ENCODE peak calls at places on chromosomes 7 and 10, in four cellular contexts. A is HepG2, T is H1, J is K562. F is an unnamed sample.

GRCh38 chr7:142231716-142232115 is 26.1 kb downstream of the PRSS58 start:
- DNase-seq in A (peak), T (peak), J (peak), F (peak)

GRCh38 chr7:126696236-126696635 is 556.5 kb downstream of the GRM8 start:
- DNase-seq in A (no peak), T (no peak), J (no peak), F (no peak)

GRCh38 chr7:140889645-140890044 is 35.1 kb downstream of the BRAF start:
- DNase-seq in A (no peak), T (no peak), J (no peak), F (no peak)

GRCh38 chr7:100483728-100484635 is at the start of gene NYAP1:
- DNase-seq in A (no peak), T (no peak), J (peak), F (peak)

GRCh38 chr10:106537866-106538265 is 626.6 kb downstream of the SORCS1 start:
- DNase-seq in A (no peak), T (no peak), J (no peak), F (no peak)

GRCh38 chr7:117413160-117413559 is 14.1 kb downstream of the ASZ1 start:
- DNase-seq in A (no peak), T (no peak), J (no peak), F (no peak)

GRCh38 chr7:138606251-138606650 is 94.9 kb downstream of the SVOPL start:
- DNase-seq in A (no peak), T (no peak), J (no peak), F (no peak)

GRCh38 chr7:101104799-101105198 is 19.5 kb downstream of the TRIM56 start:
- DNase-seq in A (no peak), T (no peak), J (no peak), F (no peak)

GRCh38 chr7:44494960-44495359 is 4.5 kb upstream of the NUDCD3 start:
- DNase-seq in A (no peak), T (no peak), J (no peak), F (no peak)

GRCh38 chr7:55572378-55573233 is at the start of gene VOPP1:
- DNase-seq in A (peak), T (no peak), J (peak), F (peak)

GRCh38 chr10:31187607-31188210 is 131.3 kb upstream of the ZEB1 start:
- DNase-seq in A (no peak), T (no peak), J (no peak), F (no peak)

GRCh38 chr10:79390551-79391229 is 43.4 kb downstream of the PPIF start:
- DNase-seq in A (no peak), T (no peak), J (peak), F (no peak)

GRCh38 chr10:43299579-43299978 is 32.7 kb upstream of the RASGEF1A start:
- DNase-seq in A (no peak), T (no peak), J (no peak), F (no peak)

GRCh38 chr7:18491871-18492270 is 3.7 kb upstream of the HDAC9 start:
- DNase-seq in A (no peak), T (no peak), J (no peak), F (no peak)

GRCh38 chr10:87053577-87054181 is 33.6 kb downstream of the FAM25A start:
- DNase-seq in A (no peak), T (no peak), J (no peak), F (no peak)

GRCh38 chr7:2609001-2609411 is 22.8 kb upstream of the TTYH3 start:
- DNase-seq in A (peak), T (no peak), J (peak), F (peak)

GRCh38 chr10:61939575-61940301 is 38.2 kb downstream of the ARID5B start:
- DNase-seq in A (no peak), T (no peak), J (no peak), F (no peak)

GRCh38 chr7:50315193-50315592 is 10.7 kb downstream of the IKZF1 start:
- DNase-seq in A (no peak), T (no peak), J (no peak), F (no peak)

GRCh38 chr7:36127075-36127740 is 25.8 kb upstream of the EEPD1 start:
- DNase-seq in A (no peak), T (no peak), J (no peak), F (no peak)
- TF ChIP-seq MAFK in A (no peak), T (no peak), J (no peak), F (no peak)

DNA sequence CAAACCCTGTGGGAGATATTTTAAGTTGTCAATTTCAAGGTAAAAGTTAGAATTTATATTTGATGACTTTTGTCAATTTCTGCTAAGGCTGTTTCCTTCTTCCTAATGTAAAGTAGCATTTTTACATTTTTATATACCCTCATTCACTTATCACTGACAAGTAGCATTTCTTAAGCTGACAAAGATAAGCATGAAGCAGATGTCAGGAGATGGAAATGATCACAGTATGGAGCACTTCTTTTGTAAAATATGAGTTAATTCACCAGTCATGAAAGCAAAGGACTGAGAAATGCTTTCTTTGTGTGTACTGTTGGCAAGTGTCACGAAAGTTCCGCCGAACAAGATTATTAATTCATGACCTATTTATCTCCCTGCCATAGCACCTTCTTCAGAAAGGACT is 503.9 kb downstream of the DNAJB9 start:
- DNase-seq in A (no peak), T (no peak), J (no peak), F (no peak)
- TF ChIP-seq EP300 in A (no peak), T (no peak), J (no peak), F (no peak)

DNA sequence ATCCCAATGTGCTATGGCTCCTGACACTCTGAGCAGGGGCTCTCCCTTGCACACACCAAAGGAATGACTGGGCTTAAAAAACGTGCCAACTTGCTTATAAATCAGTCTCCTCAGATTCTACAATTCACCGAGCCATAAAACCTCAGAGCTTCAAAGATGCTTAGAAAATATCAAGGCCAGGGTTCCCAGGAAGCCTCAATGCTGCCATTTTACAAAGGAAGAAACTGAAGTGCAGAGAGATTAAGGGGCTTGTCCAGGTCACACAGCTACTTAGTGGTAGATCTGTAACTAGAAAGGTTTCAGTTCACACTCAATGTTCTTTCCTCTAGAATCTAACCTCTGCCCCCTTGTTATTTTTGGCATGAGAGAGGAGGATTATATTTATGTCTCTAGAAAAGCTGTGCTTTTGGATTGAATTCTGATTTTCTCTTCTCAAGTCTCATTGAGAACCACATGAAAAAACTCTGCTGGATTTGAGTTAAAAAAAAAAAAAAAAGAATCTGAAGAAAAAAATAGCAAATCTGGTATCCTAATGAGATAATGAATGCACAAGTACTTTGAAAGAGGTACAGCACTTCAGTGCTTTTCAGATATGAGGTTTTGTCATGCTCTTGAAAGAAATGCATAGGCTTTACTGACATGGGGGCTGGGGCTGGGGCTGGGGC is 22.3 kb upstream of the TSPAN33 start:
- DNase-seq in A (no peak), T (no peak), J (no peak), F (no peak)
- TF ChIP-seq MAFK in A (no peak), T (no peak), J (no peak), F (no peak)

DNA sequence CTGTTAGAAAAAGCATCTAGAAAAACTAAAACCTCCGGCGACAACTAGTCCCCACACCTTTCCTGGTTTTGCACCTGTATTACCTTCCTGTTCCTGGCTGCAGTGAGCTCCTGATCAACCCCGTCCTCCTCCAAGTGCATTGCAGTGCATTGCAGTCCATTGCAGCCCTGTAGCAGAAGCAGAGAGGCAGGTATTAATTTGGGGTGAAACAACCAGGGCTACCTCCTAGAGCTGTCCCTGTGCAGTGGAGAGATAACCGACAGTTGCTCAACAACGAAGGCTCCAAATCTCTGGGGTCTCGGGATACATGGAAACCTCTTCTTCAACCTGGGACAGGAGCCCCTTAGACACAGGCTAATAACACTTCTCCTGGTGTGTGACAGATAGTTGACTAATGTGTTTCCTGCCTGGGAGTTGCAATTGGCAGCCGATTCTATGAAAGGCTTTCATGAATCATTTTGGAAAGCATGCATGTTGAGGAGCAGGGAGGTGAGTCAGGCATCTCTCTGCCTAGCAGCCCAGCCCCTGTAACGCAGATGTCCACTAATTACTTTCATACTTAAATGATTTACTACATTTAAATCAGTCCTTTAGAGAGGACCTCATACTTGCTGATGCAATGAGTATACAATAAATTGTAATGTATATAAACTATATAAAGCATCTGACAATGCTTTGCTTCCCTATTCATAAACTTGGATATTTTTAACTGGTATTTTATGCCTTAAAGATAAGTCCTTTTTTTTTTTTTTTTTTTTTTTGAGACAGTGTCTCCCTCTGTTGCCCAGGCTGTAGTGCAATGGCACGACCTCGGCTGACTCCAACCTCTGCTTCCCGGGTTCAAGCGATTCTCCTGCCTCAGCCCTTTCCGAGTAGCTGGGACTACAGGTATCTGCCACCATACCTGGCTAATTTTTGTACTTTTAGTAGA is 59.0 kb downstream of the PRR15 start:
- DNase-seq in A (no peak), T (no peak), J (no peak), F (peak)
- TF ChIP-seq EP300 in A (no peak), T (no peak), J (no peak), F (no peak)

GRCh38 chr7:155998766-155999630 is 186.7 kb upstream of the SHH start:
- DNase-seq in A (no peak), T (no peak), J (no peak), F (no peak)
- TF ChIP-seq MAFK in A (no peak), T (no peak), J (no peak), F (no peak)

DNA sequence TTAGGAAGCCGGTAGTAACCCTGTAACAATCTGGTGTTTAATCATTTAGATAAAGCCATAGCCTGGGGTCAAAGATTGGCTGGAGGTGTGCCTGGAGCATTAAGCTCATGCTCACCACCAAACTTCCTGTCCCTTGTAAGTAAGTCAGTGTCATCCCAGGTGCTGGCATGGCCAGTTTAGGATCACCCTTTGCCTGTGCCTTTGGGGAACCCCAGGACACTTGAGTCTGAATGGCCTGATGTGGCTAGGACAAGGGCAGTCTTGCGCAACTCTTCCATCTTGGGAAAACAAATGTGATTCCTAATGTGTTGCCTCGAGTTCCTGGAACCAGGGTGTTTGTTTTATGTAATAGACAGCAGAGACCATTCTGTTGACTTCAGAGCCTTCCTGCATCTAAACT is 154.8 kb downstream of the GRK5 start:
- DNase-seq in A (peak), T (no peak), J (no peak), F (no peak)
- TF ChIP-seq EP300 in A (peak), T (no peak), J (no peak), F (no peak)

DNA sequence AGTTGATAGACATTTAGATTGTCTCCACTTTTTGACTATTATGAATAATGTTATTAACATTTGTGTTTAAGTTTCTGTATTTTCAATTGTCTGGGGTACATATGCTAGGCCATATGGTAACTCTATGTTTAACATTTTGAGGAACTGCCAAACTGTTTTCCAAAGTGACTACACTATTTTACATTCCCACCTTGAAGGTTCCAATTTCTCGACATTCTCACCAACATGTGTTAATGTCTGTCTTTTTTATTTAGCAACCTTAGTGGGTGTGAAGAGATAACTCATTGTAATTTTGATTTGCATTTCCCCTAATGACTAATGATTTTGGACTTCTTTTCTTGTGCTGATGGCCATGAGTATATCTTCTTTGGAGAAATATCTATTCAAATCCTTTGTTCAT is 832.4 kb downstream of the DNAJB9 start:
- DNase-seq in A (no peak), T (no peak), J (no peak), F (no peak)
- TF ChIP-seq MAFK in A (no peak), T (no peak), J (no peak), F (no peak)

DNA sequence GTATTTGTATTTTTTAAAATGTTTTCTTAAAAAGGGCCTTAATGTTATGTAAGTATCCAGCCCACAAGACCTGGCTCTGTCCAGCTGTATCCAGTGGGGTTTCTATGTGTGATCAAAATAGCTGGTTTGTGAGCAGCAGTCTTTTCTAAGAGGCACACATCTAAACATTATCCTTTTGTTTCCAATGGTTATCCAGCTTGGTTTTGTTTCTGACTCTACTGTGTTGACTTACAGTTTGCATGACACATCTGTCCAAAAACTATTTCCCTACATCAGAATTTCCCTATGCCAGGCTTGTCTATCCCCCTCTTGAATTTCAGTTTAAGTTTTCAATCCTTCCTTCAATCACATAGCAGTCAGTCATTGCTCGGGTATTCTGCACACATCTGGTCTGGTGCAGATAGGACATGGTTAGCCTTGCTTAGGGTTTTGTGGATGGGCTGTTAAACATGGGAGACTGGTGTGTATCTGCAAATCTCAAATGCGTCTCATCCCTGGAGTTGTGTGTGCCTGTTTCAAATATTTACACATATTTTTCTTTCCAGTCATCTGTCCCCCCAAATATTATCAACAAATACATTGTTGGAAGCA is 104.2 kb downstream of the SAMD9 start:
- DNase-seq in A (no peak), T (no peak), J (no peak), F (no peak)
- TF ChIP-seq EP300 in A (no peak), T (no peak), J (no peak), F (no peak)

GRCh38 chr7:111198255-111198654 is 107.3 kb downstream of the LRRN3 start:
- DNase-seq in A (peak), T (no peak), J (no peak), F (no peak)
- TF ChIP-seq MAFK in A (no peak), T (no peak), J (no peak), F (no peak)

DNA sequence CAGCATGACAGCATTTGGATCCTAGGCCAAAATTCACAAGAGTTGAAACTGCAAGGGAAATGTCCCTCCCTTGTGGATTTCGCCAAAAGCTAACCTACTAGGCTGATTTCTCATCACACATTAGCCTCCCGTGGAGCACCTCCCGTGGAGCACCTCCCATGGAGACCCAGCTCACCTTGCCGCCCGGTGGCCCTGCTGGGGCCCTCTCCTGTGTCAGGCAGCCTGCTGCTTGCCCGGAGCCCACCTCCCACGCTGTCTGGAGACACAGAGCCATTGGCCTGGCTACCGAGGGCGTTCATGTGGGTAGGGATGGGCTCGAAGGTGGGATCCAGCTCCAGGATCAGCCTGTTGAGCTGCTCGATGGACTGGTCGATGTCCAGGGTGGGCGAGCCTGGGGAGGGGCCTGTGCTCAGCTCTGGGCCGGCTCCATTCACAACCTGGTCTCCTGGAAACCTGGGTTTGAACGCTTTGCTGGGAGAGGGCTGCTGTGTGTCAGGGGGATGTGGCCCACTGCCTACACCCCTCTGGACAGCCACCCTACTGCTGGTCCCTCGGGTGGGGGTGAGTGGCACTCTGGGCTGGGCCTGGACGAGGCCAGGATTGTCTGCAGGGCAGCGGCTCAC is 213.6 kb downstream of the TNS3 start:
- DNase-seq in A (no peak), T (no peak), J (no peak), F (no peak)
- TF ChIP-seq EP300 in A (no peak), T (no peak), J (no peak), F (no peak)

F was measured in A549.